ENCODE peak calls at places on chromosomes 3 and 15, in six cellular contexts. T is adipocyte; Q is stimulated activated CD4-positive, alpha-beta T cell treated with anti-CD3 and anti-CD28 coated beads, Interleukin-12 subunit alpha, Interleukin-12 subunit beta, amount 100 ng/mL, for 48 hours; Y is tibial artery; R is HL-60; V is GM12865. C is an unnamed sample.
A peak's percentile ranks its signal among the peaks of the same experiment; 100 is the strongest.

GRCh38 chr3:176796371-176796770 is 400.9 kb downstream of the TBL1XR1 start:
- DNase-seq in T (peak; percentile 78), Q (no peak), Y (no peak), R (no peak), V (no peak), C (no peak)

GRCh38 chr3:115244350-115244749 is 97.3 kb upstream of the ZBTB20 start:
- DNase-seq in T (no peak), Q (no peak), Y (no peak), R (no peak), V (no peak), C (no peak)

GRCh38 chr3:10299679-10300078 is 6.9 kb upstream of the GHRL start:
- DNase-seq in T (peak; percentile 7), Q (no peak), Y (no peak), R (no peak), V (peak; percentile 62), C (no peak)

GRCh38 chr3:27500051-27500450 is 15.9 kb upstream of the SLC4A7 start:
- DNase-seq in T (peak; percentile 77), Q (no peak), Y (no peak), R (no peak), V (no peak), C (no peak)

GRCh38 chr15:38440353-38441129 is 13.4 kb upstream of the FAM98B start:
- DNase-seq in T (peak; percentile 73), Q (peak; percentile 42), Y (no peak), R (peak; percentile 51), V (peak; percentile 84), C (peak; percentile 37)

GRCh38 chr3:160003520-160004128 is 15.0 kb downstream of the IL12A start:
- DNase-seq in T (peak; percentile 56), Q (no peak), Y (no peak), R (no peak), V (peak; percentile 83), C (peak; percentile 51)

GRCh38 chr3:67593761-67594234 is 60.6 kb downstream of the SUCLG2 start:
- DNase-seq in T (peak; percentile 20), Q (no peak), Y (no peak), R (no peak), V (peak; percentile 10), C (no peak)

GRCh38 chr3:123658118-123658859 is 73.4 kb upstream of the HACD2 start:
- DNase-seq in T (peak; percentile 58), Q (no peak), Y (peak; percentile 95), R (no peak), V (no peak), C (no peak)

GRCh38 chr15:48330045-48330840 is 986 bp upstream of the DUT start:
- DNase-seq in T (peak; percentile 32), Q (no peak), Y (no peak), R (no peak), V (no peak), C (no peak)

C was measured in GM06990.